ENCODE peak calls at places on chromosomes 16 and 17, in seven cellular contexts. One of them, this sample, is unnamed. For H3K9me3 and H3K4me1, the result is how much of the 10 kb centered on the place peaks cover.

GRCh38 chr16:86048221-86048620 is 149.3 kb downstream of the IRF8 start:
- DNase-seq in K562: no peak
- DNase-seq in psoas muscle: no peak
- DNase-seq in tibial nerve: no peak
- DNase-seq in body of pancreas: no peak
- DNase-seq in CD8-positive, alpha-beta T cell: no peak
- DNase-seq in naive thymus-derived CD4-positive, alpha-beta T cell: no peak
- DNase-seq in this sample: no peak

GRCh38 chr17:63537001-63537400 is 13.3 kb upstream of the DCAF7 start:
- DNase-seq in K562: no peak
- DNase-seq in psoas muscle: no peak
- DNase-seq in tibial nerve: no peak
- DNase-seq in body of pancreas: no peak
- DNase-seq in CD8-positive, alpha-beta T cell: no peak
- DNase-seq in naive thymus-derived CD4-positive, alpha-beta T cell: no peak
- DNase-seq in this sample: no peak

GRCh38 chr17:14699569-14700190 is 398.8 kb downstream of the HS3ST3B1 start:
- DNase-seq in K562: no peak
- DNase-seq in psoas muscle: no peak
- DNase-seq in tibial nerve: no peak
- DNase-seq in body of pancreas: no peak
- DNase-seq in CD8-positive, alpha-beta T cell: no peak
- DNase-seq in naive thymus-derived CD4-positive, alpha-beta T cell: no peak
- DNase-seq in this sample: no peak

GRCh38 chr17:50195196-50195865 is 6.1 kb downstream of the COL1A1 start:
- DNase-seq in K562: no peak
- DNase-seq in psoas muscle: peak
- DNase-seq in tibial nerve: no peak
- DNase-seq in body of pancreas: no peak
- DNase-seq in CD8-positive, alpha-beta T cell: no peak
- DNase-seq in naive thymus-derived CD4-positive, alpha-beta T cell: no peak
- DNase-seq in this sample: peak

GRCh38 chr16:85330694-85331188 is 218.5 kb upstream of the CIBAR2 start:
- DNase-seq in K562: peak
- DNase-seq in psoas muscle: peak
- DNase-seq in tibial nerve: no peak
- DNase-seq in body of pancreas: peak
- DNase-seq in CD8-positive, alpha-beta T cell: no peak
- DNase-seq in naive thymus-derived CD4-positive, alpha-beta T cell: peak
- DNase-seq in this sample: peak

GRCh38 chr17:43456661-43457361 is 27.0 kb upstream of the DHX8 start:
- DNase-seq in K562: no peak
- DNase-seq in psoas muscle: no peak
- DNase-seq in tibial nerve: peak
- DNase-seq in body of pancreas: peak
- DNase-seq in CD8-positive, alpha-beta T cell: no peak
- DNase-seq in naive thymus-derived CD4-positive, alpha-beta T cell: no peak
- DNase-seq in this sample: peak

GRCh38 chr17:31318298-31319190 is 2.9 kb downstream of the EVI2A start:
- DNase-seq in K562: peak
- DNase-seq in psoas muscle: peak
- DNase-seq in tibial nerve: peak
- DNase-seq in body of pancreas: peak
- DNase-seq in CD8-positive, alpha-beta T cell: peak
- DNase-seq in naive thymus-derived CD4-positive, alpha-beta T cell: peak
- DNase-seq in this sample: no peak

GRCh38 chr16:1164975-1165374 is 12.1 kb downstream of the CACNA1H start:
- DNase-seq in K562: no peak
- DNase-seq in psoas muscle: no peak
- DNase-seq in tibial nerve: no peak
- DNase-seq in body of pancreas: no peak
- DNase-seq in CD8-positive, alpha-beta T cell: no peak
- DNase-seq in naive thymus-derived CD4-positive, alpha-beta T cell: no peak
- DNase-seq in this sample: no peak

GRCh38 chr17:68310141-68310540 is 18.8 kb downstream of the ARSG start:
- DNase-seq in K562: no peak
- DNase-seq in psoas muscle: no peak
- DNase-seq in tibial nerve: no peak
- DNase-seq in body of pancreas: no peak
- DNase-seq in CD8-positive, alpha-beta T cell: peak
- DNase-seq in naive thymus-derived CD4-positive, alpha-beta T cell: peak
- DNase-seq in this sample: no peak

GRCh38 chr17:32258383-32259121 is 7.1 kb upstream of the RHBDL3 start:
- DNase-seq in K562: no peak
- DNase-seq in psoas muscle: no peak
- DNase-seq in tibial nerve: no peak
- DNase-seq in body of pancreas: no peak
- DNase-seq in CD8-positive, alpha-beta T cell: no peak
- DNase-seq in naive thymus-derived CD4-positive, alpha-beta T cell: no peak
- DNase-seq in this sample: no peak

GRCh38 chr17:9850151-9850550 is 24.4 kb downstream of the GLP2R start:
- DNase-seq in K562: no peak
- DNase-seq in psoas muscle: no peak
- DNase-seq in tibial nerve: no peak
- DNase-seq in body of pancreas: peak
- DNase-seq in CD8-positive, alpha-beta T cell: no peak
- DNase-seq in naive thymus-derived CD4-positive, alpha-beta T cell: no peak
- DNase-seq in this sample: no peak

GRCh38 chr17:57612202-57613071 is 132.7 kb downstream of the CCDC182 start:
- DNase-seq in K562: peak
- DNase-seq in psoas muscle: peak
- DNase-seq in tibial nerve: no peak
- DNase-seq in body of pancreas: no peak
- DNase-seq in CD8-positive, alpha-beta T cell: no peak
- DNase-seq in naive thymus-derived CD4-positive, alpha-beta T cell: no peak
- DNase-seq in this sample: no peak

GRCh38 chr17:64171041-64171440 is 41.1 kb upstream of the ERN1 start:
- DNase-seq in K562: no peak
- DNase-seq in psoas muscle: no peak
- DNase-seq in tibial nerve: no peak
- DNase-seq in body of pancreas: no peak
- DNase-seq in CD8-positive, alpha-beta T cell: no peak
- DNase-seq in naive thymus-derived CD4-positive, alpha-beta T cell: no peak
- DNase-seq in this sample: no peak

GRCh38 chr16:49929606-49930005 is 73.7 kb upstream of the ZNF423 start:
- DNase-seq in K562: no peak
- DNase-seq in psoas muscle: no peak
- DNase-seq in tibial nerve: no peak
- DNase-seq in body of pancreas: no peak
- DNase-seq in CD8-positive, alpha-beta T cell: no peak
- DNase-seq in naive thymus-derived CD4-positive, alpha-beta T cell: no peak
- DNase-seq in this sample: no peak

GRCh38 chr17:17680477-17681186 is 626 bp upstream of the RAI1 start:
- DNase-seq in K562: no peak
- DNase-seq in psoas muscle: no peak
- DNase-seq in tibial nerve: no peak
- DNase-seq in body of pancreas: no peak
- DNase-seq in CD8-positive, alpha-beta T cell: no peak
- DNase-seq in naive thymus-derived CD4-positive, alpha-beta T cell: no peak
- DNase-seq in this sample: no peak

GRCh38 chr16:30355954-30356308 is 823 bp upstream of the CD2BP2 start:
- DNase-seq in K562: no peak
- DNase-seq in psoas muscle: peak
- DNase-seq in tibial nerve: no peak
- DNase-seq in body of pancreas: no peak
- DNase-seq in CD8-positive, alpha-beta T cell: no peak
- DNase-seq in naive thymus-derived CD4-positive, alpha-beta T cell: no peak
- DNase-seq in this sample: no peak

GRCh38 chr17:63475491-63476412 is 1.1 kb upstream of the ACE start:
- DNase-seq in K562: peak
- DNase-seq in psoas muscle: no peak
- DNase-seq in tibial nerve: no peak
- DNase-seq in body of pancreas: no peak
- DNase-seq in CD8-positive, alpha-beta T cell: no peak
- DNase-seq in naive thymus-derived CD4-positive, alpha-beta T cell: no peak
- DNase-seq in this sample: no peak

GRCh38 chr17:77287432-77288068 is 146.8 kb downstream of the SEC14L1 start:
- DNase-seq in K562: no peak
- DNase-seq in psoas muscle: peak
- DNase-seq in tibial nerve: no peak
- DNase-seq in body of pancreas: peak
- DNase-seq in CD8-positive, alpha-beta T cell: no peak
- DNase-seq in naive thymus-derived CD4-positive, alpha-beta T cell: no peak
- DNase-seq in this sample: peak

GRCh38 chr16:17499223-17499902 is 28.6 kb upstream of the XYLT1 start:
- DNase-seq in K562: no peak
- DNase-seq in psoas muscle: no peak
- DNase-seq in tibial nerve: no peak
- DNase-seq in body of pancreas: no peak
- DNase-seq in CD8-positive, alpha-beta T cell: no peak
- DNase-seq in naive thymus-derived CD4-positive, alpha-beta T cell: no peak
- DNase-seq in this sample: no peak

GRCh38 chr16:75028544-75028943 is 29.7 kb downstream of the ZNRF1 start:
- DNase-seq in K562: no peak
- DNase-seq in psoas muscle: no peak
- DNase-seq in tibial nerve: no peak
- DNase-seq in body of pancreas: no peak
- DNase-seq in CD8-positive, alpha-beta T cell: no peak
- DNase-seq in naive thymus-derived CD4-positive, alpha-beta T cell: no peak
- DNase-seq in this sample: no peak

GRCh38 chr16:75027520-75028300 is 28.9 kb downstream of the ZNRF1 start:
- DNase-seq in K562: no peak
- DNase-seq in psoas muscle: no peak
- DNase-seq in tibial nerve: no peak
- DNase-seq in body of pancreas: no peak
- DNase-seq in CD8-positive, alpha-beta T cell: no peak
- DNase-seq in naive thymus-derived CD4-positive, alpha-beta T cell: no peak
- DNase-seq in this sample: no peak

GRCh38 chr16:75032655-75033054 is 33.8 kb downstream of the ZNRF1 start:
- DNase-seq in K562: no peak
- DNase-seq in psoas muscle: no peak
- DNase-seq in tibial nerve: no peak
- DNase-seq in body of pancreas: no peak
- DNase-seq in CD8-positive, alpha-beta T cell: no peak
- DNase-seq in naive thymus-derived CD4-positive, alpha-beta T cell: no peak
- DNase-seq in this sample: no peak

GRCh38 chr16:75026892-75027391 is 28.1 kb downstream of the ZNRF1 start:
- DNase-seq in K562: no peak
- DNase-seq in psoas muscle: no peak
- DNase-seq in tibial nerve: no peak
- DNase-seq in body of pancreas: no peak
- DNase-seq in CD8-positive, alpha-beta T cell: no peak
- DNase-seq in naive thymus-derived CD4-positive, alpha-beta T cell: no peak
- DNase-seq in this sample: no peak

GRCh38 chr16:75029854-75030253 is 31.0 kb downstream of the ZNRF1 start:
- DNase-seq in K562: no peak
- DNase-seq in psoas muscle: no peak
- DNase-seq in tibial nerve: no peak
- DNase-seq in body of pancreas: no peak
- DNase-seq in CD8-positive, alpha-beta T cell: no peak
- DNase-seq in naive thymus-derived CD4-positive, alpha-beta T cell: no peak
- DNase-seq in this sample: no peak
- H3K9me3 ChIP-seq in K562: under half
- H3K9me3 ChIP-seq in psoas muscle: under half
- H3K9me3 ChIP-seq in tibial nerve: under half
- H3K9me3 ChIP-seq in body of pancreas: under half
- H3K9me3 ChIP-seq in CD8-positive, alpha-beta T cell: under half
- H3K9me3 ChIP-seq in naive thymus-derived CD4-positive, alpha-beta T cell: under half
- H3K9me3 ChIP-seq in this sample: under half

GRCh38 chr17:27519550-27519949 is 63.3 kb downstream of the KSR1 start:
- DNase-seq in K562: no peak
- DNase-seq in psoas muscle: no peak
- DNase-seq in tibial nerve: no peak
- DNase-seq in body of pancreas: no peak
- DNase-seq in CD8-positive, alpha-beta T cell: no peak
- DNase-seq in naive thymus-derived CD4-positive, alpha-beta T cell: no peak
- DNase-seq in this sample: no peak

GRCh38 chr17:27522028-27522639 is 65.9 kb downstream of the KSR1 start:
- DNase-seq in K562: no peak
- DNase-seq in psoas muscle: no peak
- DNase-seq in tibial nerve: no peak
- DNase-seq in body of pancreas: no peak
- DNase-seq in CD8-positive, alpha-beta T cell: no peak
- DNase-seq in naive thymus-derived CD4-positive, alpha-beta T cell: no peak
- DNase-seq in this sample: no peak

GRCh38 chr17:27520571-27521185 is 64.4 kb downstream of the KSR1 start:
- DNase-seq in K562: no peak
- DNase-seq in psoas muscle: no peak
- DNase-seq in tibial nerve: no peak
- DNase-seq in body of pancreas: no peak
- DNase-seq in CD8-positive, alpha-beta T cell: no peak
- DNase-seq in naive thymus-derived CD4-positive, alpha-beta T cell: no peak
- DNase-seq in this sample: no peak

GRCh38 chr17:27523712-27524111 is 67.5 kb downstream of the KSR1 start:
- DNase-seq in K562: no peak
- DNase-seq in psoas muscle: no peak
- DNase-seq in tibial nerve: no peak
- DNase-seq in body of pancreas: no peak
- DNase-seq in CD8-positive, alpha-beta T cell: no peak
- DNase-seq in naive thymus-derived CD4-positive, alpha-beta T cell: no peak
- DNase-seq in this sample: no peak

DNA sequence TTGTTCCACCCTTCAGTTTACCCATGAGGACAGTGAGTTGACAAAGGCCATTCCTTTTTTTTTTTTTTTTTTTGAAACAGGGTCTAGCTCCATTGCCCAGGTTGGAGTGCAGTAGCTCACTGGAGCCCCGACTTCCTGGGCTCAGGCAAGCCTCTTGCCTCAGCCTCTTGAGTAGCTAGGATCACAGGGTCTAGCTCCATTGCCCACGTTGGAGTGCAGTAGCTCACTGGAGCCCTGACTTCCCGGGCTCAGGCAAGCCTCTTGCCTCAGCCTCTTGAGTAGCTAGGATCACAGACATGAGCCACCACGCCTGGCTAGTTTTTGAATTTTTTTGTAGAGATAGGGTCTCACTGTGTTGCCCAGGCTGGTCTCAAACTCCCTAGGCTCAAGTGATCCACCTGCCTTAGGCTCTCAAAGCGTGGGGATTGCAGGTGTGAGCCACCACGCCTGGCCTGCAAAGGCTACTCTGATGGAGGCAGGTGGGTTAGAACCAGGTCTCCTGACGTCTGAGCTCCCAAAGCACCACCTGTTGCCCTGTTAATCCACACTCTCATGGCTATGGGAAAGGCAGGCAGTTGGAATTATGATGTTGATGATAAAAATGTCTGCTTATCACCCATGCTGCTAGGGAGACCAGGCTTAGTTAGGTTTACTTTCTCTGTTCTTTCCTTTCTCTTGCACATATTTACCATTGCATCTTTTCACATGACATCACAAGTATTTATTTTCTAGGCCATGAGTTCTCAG is 65.2 kb downstream of the KSR1 start:
- DNase-seq in K562: no peak
- DNase-seq in psoas muscle: no peak
- DNase-seq in tibial nerve: no peak
- DNase-seq in body of pancreas: no peak
- DNase-seq in CD8-positive, alpha-beta T cell: no peak
- DNase-seq in naive thymus-derived CD4-positive, alpha-beta T cell: no peak
- DNase-seq in this sample: no peak
- H3K4me1 ChIP-seq in K562: under half
- H3K4me1 ChIP-seq in psoas muscle: under half
- H3K4me1 ChIP-seq in tibial nerve: under half
- H3K4me1 ChIP-seq in body of pancreas: half or more
- H3K4me1 ChIP-seq in CD8-positive, alpha-beta T cell: under half
- H3K4me1 ChIP-seq in naive thymus-derived CD4-positive, alpha-beta T cell: under half
- H3K4me1 ChIP-seq in this sample: under half

GRCh38 chr16:87806608-87807546 is 41.1 kb upstream of the KLHDC4 start:
- DNase-seq in K562: peak
- DNase-seq in psoas muscle: no peak
- DNase-seq in tibial nerve: no peak
- DNase-seq in body of pancreas: peak
- DNase-seq in CD8-positive, alpha-beta T cell: peak
- DNase-seq in naive thymus-derived CD4-positive, alpha-beta T cell: peak
- DNase-seq in this sample: no peak
- H3K27ac ChIP-seq in K562: peak
- H3K27ac ChIP-seq in psoas muscle: no peak
- H3K27ac ChIP-seq in tibial nerve: peak
- H3K27ac ChIP-seq in body of pancreas: peak
- H3K27ac ChIP-seq in CD8-positive, alpha-beta T cell: peak
- H3K27ac ChIP-seq in naive thymus-derived CD4-positive, alpha-beta T cell: peak
- H3K27ac ChIP-seq in this sample: no peak

GRCh38 chr17:22443061-22443460 is 750.7 kb downstream of the KCNJ18 start:
- DNase-seq in K562: no peak
- DNase-seq in psoas muscle: no peak
- DNase-seq in tibial nerve: no peak
- DNase-seq in body of pancreas: no peak
- DNase-seq in CD8-positive, alpha-beta T cell: no peak
- DNase-seq in naive thymus-derived CD4-positive, alpha-beta T cell: no peak
- DNase-seq in this sample: no peak
- H3K9me3 ChIP-seq in K562: under half
- H3K9me3 ChIP-seq in psoas muscle: under half
- H3K9me3 ChIP-seq in tibial nerve: under half
- H3K9me3 ChIP-seq in body of pancreas: under half
- H3K9me3 ChIP-seq in CD8-positive, alpha-beta T cell: under half
- H3K9me3 ChIP-seq in naive thymus-derived CD4-positive, alpha-beta T cell: under half
- H3K9me3 ChIP-seq in this sample: under half

This sample was measured in cardiac muscle cell.